ENCODE peak calls at places on chromosomes 12 and 14, in seven cellular contexts. D is HCT116, W is skeletal muscle cell, U is neuronal stem cell, B is AG04450, I is lung, T is adipocyte. J is an unnamed sample.

GRCh38 chr12:33678221-33678964 is 238.8 kb upstream of the SYT10 start:
- DNase-seq in D (no peak), W (no peak), U (no peak), B (no peak), I (no peak), T (no peak), J (no peak)

GRCh38 chr14:44379292-44379977 is 127.6 kb downstream of the FSCB start:
- DNase-seq in D (no peak), W (no peak), U (no peak), B (no peak), I (no peak), T (no peak), J (no peak)

GRCh38 chr14:103836976-103837725 is 10.2 kb downstream of the PPP1R13B start:
- DNase-seq in D (no peak), W (no peak), U (no peak), B (no peak), I (no peak), T (no peak), J (no peak)

GRCh38 chr12:11922361-11922760 is 148.4 kb upstream of the BCL2L14 start:
- DNase-seq in D (peak; percentile 24), W (no peak), U (no peak), B (no peak), I (no peak), T (no peak), J (no peak)

GRCh38 chr12:15130521-15130920 is 90.7 kb downstream of the RERG start:
- DNase-seq in D (no peak), W (no peak), U (no peak), B (no peak), I (no peak), T (no peak), J (no peak)

GRCh38 chr12:56724660-56724988 is 475 bp downstream of the NACA start:
- DNase-seq in D (no peak), W (no peak), U (peak; percentile 12), B (no peak), I (no peak), T (peak; percentile 39), J (no peak)

GRCh38 chr14:64951724-64952123 is 9.2 kb upstream of the GPX2 start:
- DNase-seq in D (no peak), W (no peak), U (no peak), B (no peak), I (no peak), T (no peak), J (no peak)

GRCh38 chr12:21614510-21614909 is 9.9 kb upstream of the GYS2 start:
- DNase-seq in D (no peak), W (no peak), U (no peak), B (no peak), I (no peak), T (no peak), J (no peak)

GRCh38 chr12:28035483-28035882 is 63.0 kb upstream of the PTHLH start:
- DNase-seq in D (no peak), W (peak; percentile 74), U (no peak), B (no peak), I (no peak), T (peak; percentile 62), J (peak; percentile 56)

GRCh38 chr14:52048641-52049204 is 20.1 kb downstream of the NID2 start:
- DNase-seq in D (no peak), W (no peak), U (no peak), B (no peak), I (no peak), T (no peak), J (no peak)

GRCh38 chr12:106625976-106626375 is 43.2 kb downstream of the RFX4 start:
- DNase-seq in D (no peak), W (no peak), U (no peak), B (no peak), I (no peak), T (no peak), J (no peak)

GRCh38 chr14:95507701-95508103 is 8.7 kb downstream of the SYNE3 start:
- DNase-seq in D (no peak), W (no peak), U (no peak), B (no peak), I (no peak), T (peak; percentile 59), J (no peak)

GRCh38 chr14:49921401-49921800 is 28.5 kb downstream of the ARF6 start:
- DNase-seq in D (no peak), W (no peak), U (no peak), B (no peak), I (no peak), T (no peak), J (no peak)

GRCh38 chr12:23895792-23896218 is 53.7 kb downstream of the SOX5 start:
- DNase-seq in D (no peak), W (no peak), U (peak; percentile 89), B (no peak), I (no peak), T (no peak), J (no peak)

GRCh38 chr12:122420471-122421262 is 1.8 kb downstream of the CLIP1 start:
- DNase-seq in D (no peak), W (no peak), U (no peak), B (no peak), I (no peak), T (no peak), J (no peak)

GRCh38 chr14:101754893-101755292 is 6.6 kb upstream of the PPP2R5C start:
- DNase-seq in D (no peak), W (no peak), U (no peak), B (no peak), I (no peak), T (no peak), J (no peak)
- H3K4me3 ChIP-seq in D (no peak overlapping the region), W (no peak overlapping the region), U (no peak overlapping the region), B (no peak overlapping the region), I (no peak overlapping the region), T (no peak overlapping the region), J (no peak overlapping the region)

GRCh38 chr14:24145700-24146621 is at the start of gene PSME2:
- DNase-seq in D (no peak), W (no peak), U (no peak), B (peak; percentile 20), I (no peak), T (no peak), J (no peak)

GRCh38 chr14:24146622-24146977 is 190 bp upstream of the PSME2 start:
- DNase-seq in D (peak; percentile 94), W (peak; percentile 94), U (peak; percentile 96), B (peak; percentile 95), I (peak; percentile 95), T (peak; percentile 97), J (peak; percentile 38)

GRCh38 chr14:24145219-24145618 is 1.2 kb downstream of the PSME2 start:
- DNase-seq in D (no peak), W (no peak), U (no peak), B (no peak), I (no peak), T (no peak), J (no peak)

GRCh38 chr14:24147761-24148428 is 597 bp downstream of the RNF31 start:
- DNase-seq in D (no peak), W (no peak), U (no peak), B (no peak), I (no peak), T (no peak), J (no peak)

GRCh38 chr14:24146978-24147760 is at the start of gene RNF31:
- DNase-seq in D (peak; percentile 96), W (peak; percentile 96), U (peak; percentile 95), B (peak; percentile 95), I (peak; percentile 98), T (peak; percentile 99), J (peak; percentile 81)
- H3K4me3 ChIP-seq in D (peak within 1 kb of the TSS; percentile 99), W (peak within 1 kb of the TSS; percentile 89), U (peak within 1 kb of the TSS; percentile 93), B (peak within 1 kb of the TSS; percentile 72), I (peak within 1 kb of the TSS; percentile 94), T (peak within 1 kb of the TSS; percentile 97), J (peak within 1 kb of the TSS; percentile 96)

DNA sequence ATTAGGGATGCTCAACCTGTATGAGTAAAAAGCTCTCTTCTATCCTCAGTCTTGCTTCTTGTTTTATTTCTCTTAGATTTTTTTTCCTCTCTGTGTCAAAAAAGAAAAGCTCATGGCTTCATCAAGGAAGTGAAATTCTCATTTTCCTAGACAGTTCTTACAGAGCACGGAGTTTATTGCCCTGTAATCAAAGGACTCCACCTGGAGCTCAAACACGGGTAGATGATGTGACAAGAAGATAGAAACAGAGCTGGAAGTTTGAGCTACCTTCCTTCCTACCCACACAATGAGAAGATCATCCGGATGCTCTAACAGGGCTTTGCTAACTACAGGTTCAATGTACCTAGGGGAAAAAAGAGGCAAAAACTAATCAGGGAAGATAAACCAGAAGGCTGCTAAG is 564.8 kb downstream of the MED13L start:
- DNase-seq in D (no peak), W (no peak), U (no peak), B (no peak), I (no peak), T (no peak), J (no peak)
- H3K4me3 ChIP-seq in D (no peak overlapping the region), W (no peak overlapping the region), U (no peak overlapping the region), B (no peak overlapping the region), I (no peak overlapping the region), T (no peak overlapping the region), J (no peak overlapping the region)

GRCh38 chr12:49537231-49537708 is 1.6 kb upstream of the KCNH3 start:
- DNase-seq in D (no peak), W (no peak), U (no peak), B (no peak), I (no peak), T (peak; percentile 25), J (no peak)

GRCh38 chr12:49539406-49540228 is 787 bp downstream of the KCNH3 start:
- DNase-seq in D (no peak), W (no peak), U (no peak), B (no peak), I (no peak), T (no peak), J (no peak)

GRCh38 chr12:49538740-49539403 is at the start of gene KCNH3:
- DNase-seq in D (peak; percentile 37), W (peak; percentile 6), U (peak; percentile 70), B (no peak), I (peak; percentile 83), T (peak; percentile 83), J (no peak)

GRCh38 chr12:49536526-49537195 is 2.2 kb upstream of the KCNH3 start:
- DNase-seq in D (no peak), W (no peak), U (no peak), B (no peak), I (no peak), T (no peak), J (no peak)

DNA sequence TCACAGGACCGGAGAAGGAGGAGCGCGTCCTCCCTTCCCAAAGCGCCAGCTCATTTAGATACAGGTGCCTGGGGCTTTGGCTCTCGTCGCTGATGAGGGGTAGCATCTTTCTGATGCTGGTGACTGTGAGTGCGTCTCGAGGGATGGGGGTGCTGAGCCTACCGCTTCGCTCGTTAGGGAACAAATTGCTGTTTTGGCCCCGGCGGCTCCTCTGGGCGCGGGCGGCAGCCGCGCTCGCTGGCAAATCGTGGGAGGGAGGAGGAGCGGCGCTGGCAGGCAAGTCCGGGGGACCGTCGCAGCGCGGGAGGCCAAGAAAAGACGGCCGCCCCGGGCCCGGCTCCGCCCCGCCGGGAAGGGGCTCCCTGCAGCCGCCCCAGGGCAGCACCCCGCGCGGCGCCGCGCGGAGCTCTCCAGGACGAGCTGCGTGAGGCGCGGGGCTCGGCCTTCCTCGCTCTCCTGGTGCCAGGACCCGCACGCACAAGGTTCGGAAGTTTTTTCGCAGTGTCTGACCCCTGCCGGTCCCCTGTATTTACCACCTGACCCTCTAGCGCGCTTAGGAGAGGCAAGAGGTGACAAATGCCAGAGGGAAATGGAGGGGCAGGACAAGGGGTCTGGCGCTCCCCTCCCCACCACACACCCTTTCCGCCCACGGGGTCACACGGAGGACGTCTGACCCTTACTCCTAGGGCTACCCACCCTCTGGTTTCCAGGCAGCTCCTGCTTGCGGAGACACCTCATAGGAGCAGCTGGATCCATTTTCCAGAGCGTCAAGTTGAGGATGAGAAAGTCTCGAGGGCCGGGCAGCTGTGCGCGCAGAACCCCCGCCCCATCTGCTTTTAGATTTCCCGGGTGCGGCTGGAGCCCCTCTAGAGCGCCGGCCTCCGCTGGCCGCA is 875 bp upstream of the KCNH3 start:
- DNase-seq in D (no peak), W (no peak), U (no peak), B (no peak), I (no peak), T (peak; percentile 46), J (no peak)
- H3K4me3 ChIP-seq in D (peak overlapping the region; percentile 89), W (peak overlapping the region; percentile 38), U (peak overlapping the region; percentile 58), B (peak overlapping the region; percentile 42), I (no peak overlapping the region), T (peak overlapping the region; percentile 68), J (peak overlapping the region; percentile 35)

J was measured in Panc1.